ENCODE peak calls at places on chromosome 18, in seven cellular contexts. One of them, this sample, is unnamed.

GRCh38 chr18:2147424-2147823 is 423.9 kb downstream of the METTL4 start:
- DNase-seq in DMS153: no peak
- DNase-seq in T-helper 17 cell: no peak
- DNase-seq in OCI-LY7: no peak
- DNase-seq in A172: peak
- DNase-seq in dermis blood vessel endothelial cell: no peak
- DNase-seq in A549: no peak
- DNase-seq in this sample: no peak

GRCh38 chr18:49335677-49336076 is 124.8 kb downstream of the DYM start:
- DNase-seq in DMS153: no peak
- DNase-seq in T-helper 17 cell: no peak
- DNase-seq in OCI-LY7: peak
- DNase-seq in A172: no peak
- DNase-seq in dermis blood vessel endothelial cell: no peak
- DNase-seq in A549: no peak
- DNase-seq in this sample: no peak

GRCh38 chr18:37445368-37445767 is 120.2 kb downstream of the CELF4 start:
- DNase-seq in DMS153: no peak
- DNase-seq in T-helper 17 cell: no peak
- DNase-seq in OCI-LY7: no peak
- DNase-seq in A172: peak
- DNase-seq in dermis blood vessel endothelial cell: no peak
- DNase-seq in A549: no peak
- DNase-seq in this sample: no peak

GRCh38 chr18:72848534-72849237 is 19.1 kb downstream of the NETO1 start:
- DNase-seq in DMS153: no peak
- DNase-seq in T-helper 17 cell: no peak
- DNase-seq in OCI-LY7: no peak
- DNase-seq in A172: peak
- DNase-seq in dermis blood vessel endothelial cell: no peak
- DNase-seq in A549: no peak
- DNase-seq in this sample: no peak

GRCh38 chr18:10139783-10140410 is 226.1 kb downstream of the VAPA start:
- DNase-seq in DMS153: no peak
- DNase-seq in T-helper 17 cell: no peak
- DNase-seq in OCI-LY7: no peak
- DNase-seq in A172: peak
- DNase-seq in dermis blood vessel endothelial cell: no peak
- DNase-seq in A549: peak
- DNase-seq in this sample: no peak

GRCh38 chr18:48358868-48359267 is 50.3 kb downstream of the ZBTB7C start:
- DNase-seq in DMS153: no peak
- DNase-seq in T-helper 17 cell: no peak
- DNase-seq in OCI-LY7: peak
- DNase-seq in A172: no peak
- DNase-seq in dermis blood vessel endothelial cell: no peak
- DNase-seq in A549: no peak
- DNase-seq in this sample: no peak

GRCh38 chr18:50559750-50560680 is at the start of gene MAPK4:
- DNase-seq in DMS153: no peak
- DNase-seq in T-helper 17 cell: no peak
- DNase-seq in OCI-LY7: no peak
- DNase-seq in A172: no peak
- DNase-seq in dermis blood vessel endothelial cell: peak
- DNase-seq in A549: no peak
- DNase-seq in this sample: peak

GRCh38 chr18:14747513-14748474 is at the start of gene ANKRD30B:
- DNase-seq in DMS153: no peak
- DNase-seq in T-helper 17 cell: no peak
- DNase-seq in OCI-LY7: no peak
- DNase-seq in A172: no peak
- DNase-seq in dermis blood vessel endothelial cell: no peak
- DNase-seq in A549: no peak
- DNase-seq in this sample: no peak

GRCh38 chr18:57210101-57210661 is 63.3 kb downstream of the BOD1L2 start:
- DNase-seq in DMS153: peak
- DNase-seq in T-helper 17 cell: no peak
- DNase-seq in OCI-LY7: no peak
- DNase-seq in A172: peak
- DNase-seq in dermis blood vessel endothelial cell: peak
- DNase-seq in A549: peak
- DNase-seq in this sample: no peak

GRCh38 chr18:13337369-13337768 is 118.8 kb downstream of the LDLRAD4 start:
- DNase-seq in DMS153: no peak
- DNase-seq in T-helper 17 cell: no peak
- DNase-seq in OCI-LY7: no peak
- DNase-seq in A172: no peak
- DNase-seq in dermis blood vessel endothelial cell: no peak
- DNase-seq in A549: no peak
- DNase-seq in this sample: no peak

GRCh38 chr18:30705943-30706342 is 336.6 kb downstream of the DSC3 start:
- DNase-seq in DMS153: no peak
- DNase-seq in T-helper 17 cell: no peak
- DNase-seq in OCI-LY7: no peak
- DNase-seq in A172: no peak
- DNase-seq in dermis blood vessel endothelial cell: no peak
- DNase-seq in A549: no peak
- DNase-seq in this sample: no peak

GRCh38 chr18:69659142-69659651 is 258.5 kb downstream of the DOK6 start:
- DNase-seq in DMS153: peak
- DNase-seq in T-helper 17 cell: no peak
- DNase-seq in OCI-LY7: no peak
- DNase-seq in A172: no peak
- DNase-seq in dermis blood vessel endothelial cell: no peak
- DNase-seq in A549: no peak
- DNase-seq in this sample: no peak

GRCh38 chr18:35337256-35337655 is 7.0 kb downstream of the ZNF24 start:
- DNase-seq in DMS153: no peak
- DNase-seq in T-helper 17 cell: no peak
- DNase-seq in OCI-LY7: no peak
- DNase-seq in A172: no peak
- DNase-seq in dermis blood vessel endothelial cell: no peak
- DNase-seq in A549: no peak
- DNase-seq in this sample: no peak

GRCh38 chr18:54257015-54257414 is 12.3 kb upstream of the POLI start:
- DNase-seq in DMS153: no peak
- DNase-seq in T-helper 17 cell: no peak
- DNase-seq in OCI-LY7: no peak
- DNase-seq in A172: no peak
- DNase-seq in dermis blood vessel endothelial cell: no peak
- DNase-seq in A549: no peak
- DNase-seq in this sample: no peak

GRCh38 chr18:79465392-79465991 is 69.8 kb downstream of the NFATC1 start:
- DNase-seq in DMS153: peak
- DNase-seq in T-helper 17 cell: no peak
- DNase-seq in OCI-LY7: peak
- DNase-seq in A172: no peak
- DNase-seq in dermis blood vessel endothelial cell: peak
- DNase-seq in A549: no peak
- DNase-seq in this sample: peak

GRCh38 chr18:60599995-60600394 is 227.4 kb upstream of the MC4R start:
- DNase-seq in DMS153: no peak
- DNase-seq in T-helper 17 cell: no peak
- DNase-seq in OCI-LY7: no peak
- DNase-seq in A172: no peak
- DNase-seq in dermis blood vessel endothelial cell: no peak
- DNase-seq in A549: no peak
- DNase-seq in this sample: no peak

GRCh38 chr18:63590966-63591695 is 4.0 kb downstream of the SERPINB13 start:
- DNase-seq in DMS153: no peak
- DNase-seq in T-helper 17 cell: no peak
- DNase-seq in OCI-LY7: no peak
- DNase-seq in A172: no peak
- DNase-seq in dermis blood vessel endothelial cell: no peak
- DNase-seq in A549: no peak
- DNase-seq in this sample: no peak

GRCh38 chr18:33959609-33960008 is 265.1 kb downstream of the NOL4 start:
- DNase-seq in DMS153: no peak
- DNase-seq in T-helper 17 cell: no peak
- DNase-seq in OCI-LY7: no peak
- DNase-seq in A172: no peak
- DNase-seq in dermis blood vessel endothelial cell: no peak
- DNase-seq in A549: no peak
- DNase-seq in this sample: no peak

GRCh38 chr18:79595876-79596374 is 83.7 kb upstream of the CTDP1 start:
- DNase-seq in DMS153: no peak
- DNase-seq in T-helper 17 cell: no peak
- DNase-seq in OCI-LY7: no peak
- DNase-seq in A172: no peak
- DNase-seq in dermis blood vessel endothelial cell: no peak
- DNase-seq in A549: no peak
- DNase-seq in this sample: no peak

GRCh38 chr18:3889121-3889520 is 439.1 kb downstream of the TGIF1 start:
- DNase-seq in DMS153: no peak
- DNase-seq in T-helper 17 cell: no peak
- DNase-seq in OCI-LY7: no peak
- DNase-seq in A172: no peak
- DNase-seq in dermis blood vessel endothelial cell: no peak
- DNase-seq in A549: no peak
- DNase-seq in this sample: no peak

GRCh38 chr18:62935994-62936393 is 220.7 kb downstream of the PHLPP1 start:
- DNase-seq in DMS153: no peak
- DNase-seq in T-helper 17 cell: no peak
- DNase-seq in OCI-LY7: no peak
- DNase-seq in A172: no peak
- DNase-seq in dermis blood vessel endothelial cell: no peak
- DNase-seq in A549: no peak
- DNase-seq in this sample: no peak

GRCh38 chr18:25533088-25533676 is 181.2 kb upstream of the ZNF521 start:
- DNase-seq in DMS153: no peak
- DNase-seq in T-helper 17 cell: no peak
- DNase-seq in OCI-LY7: peak
- DNase-seq in A172: no peak
- DNase-seq in dermis blood vessel endothelial cell: no peak
- DNase-seq in A549: no peak
- DNase-seq in this sample: no peak

GRCh38 chr18:44341759-44342158 is 338.9 kb upstream of the SETBP1 start:
- DNase-seq in DMS153: no peak
- DNase-seq in T-helper 17 cell: no peak
- DNase-seq in OCI-LY7: no peak
- DNase-seq in A172: no peak
- DNase-seq in dermis blood vessel endothelial cell: no peak
- DNase-seq in A549: no peak
- DNase-seq in this sample: no peak

GRCh38 chr18:40874233-40874632 is 1080.8 kb upstream of the PIK3C3 start:
- DNase-seq in DMS153: no peak
- DNase-seq in T-helper 17 cell: no peak
- DNase-seq in OCI-LY7: no peak
- DNase-seq in A172: peak
- DNase-seq in dermis blood vessel endothelial cell: no peak
- DNase-seq in A549: no peak
- DNase-seq in this sample: no peak

GRCh38 chr18:9417081-9417841 is 58.1 kb upstream of the RALBP1 start:
- DNase-seq in DMS153: no peak
- DNase-seq in T-helper 17 cell: no peak
- DNase-seq in OCI-LY7: no peak
- DNase-seq in A172: peak
- DNase-seq in dermis blood vessel endothelial cell: peak
- DNase-seq in A549: no peak
- DNase-seq in this sample: no peak

GRCh38 chr18:8468911-8469310 is 140.3 kb upstream of the RAB12 start:
- DNase-seq in DMS153: no peak
- DNase-seq in T-helper 17 cell: no peak
- DNase-seq in OCI-LY7: no peak
- DNase-seq in A172: no peak
- DNase-seq in dermis blood vessel endothelial cell: peak
- DNase-seq in A549: no peak
- DNase-seq in this sample: no peak

GRCh38 chr18:79952996-79953559 is 1.6 kb upstream of the SLC66A2 start:
- DNase-seq in DMS153: peak
- DNase-seq in T-helper 17 cell: no peak
- DNase-seq in OCI-LY7: no peak
- DNase-seq in A172: no peak
- DNase-seq in dermis blood vessel endothelial cell: no peak
- DNase-seq in A549: no peak
- DNase-seq in this sample: no peak

GRCh38 chr18:38709122-38709521 is 1143.5 kb upstream of the CELF4 start:
- DNase-seq in DMS153: no peak
- DNase-seq in T-helper 17 cell: no peak
- DNase-seq in OCI-LY7: no peak
- DNase-seq in A172: no peak
- DNase-seq in dermis blood vessel endothelial cell: no peak
- DNase-seq in A549: no peak
- DNase-seq in this sample: no peak

GRCh38 chr18:48161911-48162698 is 231.6 kb upstream of the SMAD2 start:
- DNase-seq in DMS153: peak
- DNase-seq in T-helper 17 cell: no peak
- DNase-seq in OCI-LY7: no peak
- DNase-seq in A172: peak
- DNase-seq in dermis blood vessel endothelial cell: peak
- DNase-seq in A549: peak
- DNase-seq in this sample: no peak

GRCh38 chr18:3157086-3157485 is 62.7 kb downstream of the MYOM1 start:
- DNase-seq in DMS153: no peak
- DNase-seq in T-helper 17 cell: no peak
- DNase-seq in OCI-LY7: no peak
- DNase-seq in A172: no peak
- DNase-seq in dermis blood vessel endothelial cell: no peak
- DNase-seq in A549: no peak
- DNase-seq in this sample: no peak

GRCh38 chr18:3791258-3791657 is 341.3 kb downstream of the TGIF1 start:
- DNase-seq in DMS153: no peak
- DNase-seq in T-helper 17 cell: no peak
- DNase-seq in OCI-LY7: no peak
- DNase-seq in A172: no peak
- DNase-seq in dermis blood vessel endothelial cell: peak
- DNase-seq in A549: no peak
- DNase-seq in this sample: no peak

GRCh38 chr18:49207373-49207772 is 253.1 kb downstream of the DYM start:
- DNase-seq in DMS153: no peak
- DNase-seq in T-helper 17 cell: no peak
- DNase-seq in OCI-LY7: no peak
- DNase-seq in A172: peak
- DNase-seq in dermis blood vessel endothelial cell: peak
- DNase-seq in A549: no peak
- DNase-seq in this sample: no peak

GRCh38 chr18:41713969-41714700 is 240.9 kb upstream of the PIK3C3 start:
- DNase-seq in DMS153: no peak
- DNase-seq in T-helper 17 cell: no peak
- DNase-seq in OCI-LY7: no peak
- DNase-seq in A172: no peak
- DNase-seq in dermis blood vessel endothelial cell: no peak
- DNase-seq in A549: no peak
- DNase-seq in this sample: no peak